ENCODE peak calls at places on chromosomes 5 and 9, in nine cellular contexts. S is HCT116, I is Panc1, G is GM23338, D is A549, P is HL-60, M is SK-N-SH, U is HepG2, Y is GM12878. Q is an unnamed sample.

GRCh38 chr5:32960340-32961065 is 249.4 kb downstream of the NPR3 start:
- DNase-seq in P (no peak), D (no peak), I (no peak), G (no peak), S (no peak), M (no peak), U (no peak), Y (no peak), Q (no peak)

GRCh38 chr9:133615101-133615896 is 6.1 kb upstream of the FAM163B start:
- DNase-seq in S (no peak), U (no peak), G (no peak), M (peak), P (no peak), Y (no peak), I (no peak), D (no peak), Q (no peak)

GRCh38 chr5:139630855-139631254 is 17.3 kb upstream of the CXXC5 start:
- DNase-seq in U (no peak), P (no peak), S (no peak), M (no peak), D (no peak), I (no peak), Y (no peak), G (no peak), Q (no peak)

GRCh38 chr5:135034186-135034962 is at the start of gene PITX1:
- DNase-seq in M (peak), Y (no peak), I (no peak), U (peak), P (peak), D (peak), S (peak), G (peak), Q (peak)

GRCh38 chr9:70590264-70590646 is 175.8 kb upstream of the KLF9 start:
- DNase-seq in M (no peak), D (no peak), U (no peak), G (no peak), Y (no peak), P (no peak), S (no peak), I (no peak), Q (no peak)

GRCh38 chr5:157350939-157351338 is 85.0 kb downstream of the CYFIP2 start:
- DNase-seq in S (no peak), P (no peak), I (no peak), U (no peak), D (no peak), M (no peak), Y (peak), G (no peak), Q (no peak)

GRCh38 chr9:77953590-77953989 is 78.0 kb downstream of the GNAQ start:
- DNase-seq in G (no peak), D (no peak), S (no peak), I (no peak), U (no peak), M (no peak), P (no peak), Y (no peak), Q (no peak)

GRCh38 chr5:115072266-115073056 is 97.2 kb downstream of the TRIM36 start:
- DNase-seq in U (no peak), I (no peak), D (no peak), P (no peak), M (no peak), S (no peak), Y (no peak), G (peak), Q (no peak)

GRCh38 chr5:72109625-72110024 is 2.4 kb downstream of the MAP1B start:
- DNase-seq in S (no peak), Y (no peak), G (peak), P (no peak), I (no peak), M (peak), U (no peak), D (peak), Q (no peak)

GRCh38 chr9:74824654-74825053 is 63.1 kb downstream of the TRPM6 start:
- DNase-seq in M (no peak), S (no peak), P (no peak), I (no peak), Y (no peak), G (no peak), U (no peak), D (no peak), Q (no peak)

GRCh38 chr9:129822825-129823162 is 1.1 kb downstream of the TOR1A start:
- DNase-seq in S (no peak), P (peak), Y (no peak), M (no peak), I (no peak), U (no peak), D (no peak), G (peak), Q (no peak)

GRCh38 chr5:42250-42649 is 49.7 kb upstream of the PLEKHG4B start:
- DNase-seq in S (no peak), P (peak), D (no peak), Y (no peak), G (peak), I (no peak), M (no peak), U (no peak), Q (peak)

GRCh38 chr5:134526483-134527155 is 1.1 kb downstream of the JADE2 start:
- DNase-seq in I (no peak), G (peak), M (peak), D (no peak), U (peak), Y (no peak), S (peak), P (peak), Q (peak)

GRCh38 chr5:140569197-140569596 is 4.6 kb downstream of the SLC35A4 start:
- DNase-seq in M (no peak), U (no peak), P (no peak), Y (no peak), S (no peak), I (no peak), D (no peak), G (no peak), Q (no peak)

GRCh38 chr9:18142964-18143363 is 331.0 kb upstream of the ADAMTSL1 start:
- DNase-seq in S (no peak), D (no peak), P (no peak), I (no peak), U (no peak), Y (no peak), M (no peak), G (peak), Q (no peak)

GRCh38 chr9:129234491-129234890 is 56.4 kb upstream of the IER5L start:
- DNase-seq in S (no peak), M (no peak), I (no peak), Y (no peak), P (no peak), D (no peak), U (no peak), G (no peak), Q (no peak)

GRCh38 chr9:84928419-84928818 is 258.9 kb downstream of the NTRK2 start:
- DNase-seq in M (no peak), G (no peak), S (no peak), D (no peak), I (no peak), Y (no peak), P (no peak), U (no peak), Q (no peak)

GRCh38 chr9:108565651-108566378 is 290.0 kb downstream of the ACTL7B start:
- DNase-seq in S (peak), P (peak), U (peak), G (peak), I (peak), Y (peak), D (peak), M (peak), Q (peak)

GRCh38 chr9:35658144-35658893 is at the start of gene CCDC107:
- DNase-seq in Y (no peak), D (peak), M (peak), P (peak), S (no peak), I (no peak), G (peak), U (peak), Q (peak)
- TF ChIP-seq REST in Y (peak), D (no peak), M (peak), P (peak), S (no peak), I (no peak), G (no peak), U (peak), Q (peak)

GRCh38 chr5:18970000-18970399 is 1018.0 kb downstream of the CDH18 start:
- DNase-seq in P (no peak), G (no peak), U (no peak), M (no peak), I (no peak), D (no peak), S (no peak), Y (no peak), Q (no peak)

GRCh38 chr5:18967637-18968036 is 1020.4 kb downstream of the CDH18 start:
- DNase-seq in S (no peak), Y (no peak), G (no peak), P (no peak), I (no peak), D (no peak), U (no peak), M (no peak), Q (no peak)

GRCh38 chr5:18972244-18972643 is 1015.8 kb downstream of the CDH18 start:
- DNase-seq in M (no peak), S (no peak), Y (no peak), I (no peak), G (no peak), D (no peak), P (no peak), U (no peak), Q (peak)

GRCh38 chr5:18965893-18966292 is 1022.1 kb downstream of the CDH18 start:
- DNase-seq in P (no peak), Y (no peak), I (no peak), M (no peak), G (no peak), U (no peak), S (no peak), D (no peak), Q (no peak)

DNA sequence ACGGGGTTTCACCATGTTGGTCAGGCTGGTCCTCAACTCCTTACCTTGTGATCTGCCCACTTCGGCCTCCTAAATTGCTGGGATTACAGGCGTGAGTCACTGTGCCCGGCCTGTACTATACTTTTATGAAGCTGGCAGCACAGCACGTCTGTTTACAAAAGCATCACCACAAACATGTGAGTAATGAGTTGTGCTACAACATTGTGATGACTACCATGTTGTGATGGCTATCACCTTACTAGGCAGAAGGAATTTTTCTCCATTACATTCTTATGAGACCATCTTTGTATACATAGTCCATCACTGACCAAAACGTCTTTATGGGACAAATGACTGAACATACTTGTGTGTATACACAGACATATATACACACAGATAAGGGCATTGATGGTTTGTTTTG is 1019.0 kb downstream of the CDH18 start:
- DNase-seq in D (no peak), Y (no peak), G (no peak), U (no peak), M (no peak), I (peak), P (no peak), S (no peak), Q (no peak)
- TF ChIP-seq REST in D (no peak), Y (no peak), G (no peak), U (no peak), M (no peak), I (no peak), P (no peak), S (no peak), Q (no peak)

GRCh38 chr9:89850633-89851325 is 246.0 kb downstream of the GADD45G start:
- DNase-seq in U (no peak), I (no peak), S (no peak), Y (no peak), P (no peak), D (no peak), G (no peak), M (no peak), Q (no peak)
- TF ChIP-seq REST in U (no peak), I (no peak), S (no peak), Y (no peak), P (no peak), D (no peak), G (no peak), M (no peak), Q (no peak)

GRCh38 chr5:142904421-142904820 is 134.2 kb downstream of the ARHGAP26 start:
- DNase-seq in P (no peak), S (no peak), G (no peak), M (no peak), I (no peak), Y (no peak), D (no peak), U (no peak), Q (no peak)
- TF ChIP-seq REST in P (no peak), S (no peak), G (no peak), M (no peak), I (no peak), Y (no peak), D (no peak), U (no peak), Q (no peak)

DNA sequence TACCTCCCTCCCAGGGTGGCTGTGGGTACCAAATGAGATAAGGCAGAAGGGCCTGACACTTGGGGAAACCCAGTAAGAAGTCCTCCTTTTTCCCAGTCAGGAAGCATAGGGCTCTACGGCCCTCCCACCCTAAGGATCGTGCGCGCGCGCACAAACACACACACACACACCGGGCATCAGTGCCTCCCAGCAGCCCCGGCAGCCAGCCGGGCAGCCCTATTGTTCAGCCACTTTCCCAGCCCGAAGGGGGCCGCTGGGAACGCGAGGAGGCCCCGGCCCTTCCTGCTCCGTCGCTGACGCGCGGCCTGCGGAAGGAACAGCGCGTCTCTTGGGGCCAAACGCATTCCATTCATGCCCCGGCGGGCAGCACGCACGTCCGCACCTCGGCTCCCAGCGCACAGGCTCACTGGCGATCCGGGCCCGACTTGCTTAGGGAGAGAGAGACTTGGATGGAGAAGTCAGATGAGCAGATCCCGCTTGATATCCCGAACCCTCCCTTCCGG is 22.6 kb downstream of the DUSP1 start:
- DNase-seq in I (no peak), U (no peak), G (peak), D (no peak), M (no peak), S (no peak), Y (no peak), P (no peak), Q (no peak)
- TF ChIP-seq REST in I (no peak), U (no peak), G (no peak), D (no peak), M (no peak), S (no peak), Y (no peak), P (no peak), Q (no peak)

Q was measured in K562.